ENCODE peak calls at places on chromosomes 6 and 20, in six cellular contexts. M is non-pigmented ciliary epithelial cell, X is fibroblast of mammary gland, G is hepatic stellate cell, L is amygdala, N is ELF-1. U is an unnamed sample.

GRCh38 chr20:47355489-47356219 is 845 bp downstream of the ZMYND8 start:
- DNase-seq in M (no peak), X (no peak), G (no peak), L (peak), N (no peak), U (no peak)

GRCh38 chr6:168796106-168796505 is 355.1 kb downstream of the SMOC2 start:
- DNase-seq in M (no peak), X (no peak), G (no peak), L (no peak), N (no peak), U (no peak)

GRCh38 chr6:75288023-75288422 is 3.4 kb upstream of the TMEM30A start:
- DNase-seq in M (no peak), X (no peak), G (no peak), L (no peak), N (no peak), U (no peak)

GRCh38 chr6:1617466-1618304 is 8.0 kb downstream of the FOXC1 start:
- DNase-seq in M (no peak), X (no peak), G (no peak), L (no peak), N (no peak), U (no peak)

GRCh38 chr6:38701551-38701950 is 1.4 kb downstream of the GLO1 start:
- DNase-seq in M (no peak), X (no peak), G (no peak), L (no peak), N (no peak), U (no peak)

GRCh38 chr6:40692311-40692710 is 105.1 kb upstream of the LRFN2 start:
- DNase-seq in M (no peak), X (peak), G (no peak), L (no peak), N (no peak), U (no peak)

GRCh38 chr6:21201181-21201580 is 392.4 kb upstream of the SOX4 start:
- DNase-seq in M (no peak), X (no peak), G (no peak), L (no peak), N (no peak), U (no peak)

GRCh38 chr6:19193624-19194023 is 643.5 kb upstream of the ID4 start:
- DNase-seq in M (no peak), X (no peak), G (no peak), L (no peak), N (no peak), U (no peak)

GRCh38 chr20:12113075-12113467 is 195.4 kb downstream of the BTBD3 start:
- DNase-seq in M (no peak), X (no peak), G (no peak), L (no peak), N (no peak), U (no peak)

GRCh38 chr6:38371312-38371672 is 268.4 kb downstream of the BTBD9 start:
- DNase-seq in M (no peak), X (no peak), G (no peak), L (no peak), N (no peak), U (no peak)

GRCh38 chr20:55855052-55855451 is 150.3 kb downstream of the CBLN4 start:
- DNase-seq in M (no peak), X (no peak), G (no peak), L (no peak), N (no peak), U (no peak)

GRCh38 chr6:158387578-158387977 is 75.3 kb downstream of the TULP4 start:
- DNase-seq in M (no peak), X (no peak), G (no peak), L (no peak), N (no peak), U (no peak)

GRCh38 chr6:164845773-164846172 is 463.6 kb downstream of the C6orf118 start:
- DNase-seq in M (no peak), X (no peak), G (no peak), L (no peak), N (no peak), U (no peak)

GRCh38 chr6:30200551-30201281 is 12.5 kb downstream of the TRIM26 start:
- DNase-seq in M (no peak), X (no peak), G (no peak), L (no peak), N (no peak), U (no peak)

GRCh38 chr6:11426571-11426970 is 111.0 kb upstream of the TMEM170B start:
- DNase-seq in M (no peak), X (peak), G (no peak), L (no peak), N (no peak), U (no peak)

GRCh38 chr20:47867831-47868230 is 82.5 kb upstream of the SULF2 start:
- DNase-seq in M (no peak), X (no peak), G (no peak), L (no peak), N (no peak), U (no peak)

GRCh38 chr20:42963796-42964195 is 225.9 kb downstream of the PTPRT start:
- DNase-seq in M (no peak), X (no peak), G (no peak), L (no peak), N (peak), U (no peak)

GRCh38 chr20:48767269-48767960 is 60.4 kb downstream of the PREX1 start:
- DNase-seq in M (no peak), X (no peak), G (no peak), L (no peak), N (no peak), U (no peak)

GRCh38 chr20:10190456-10190855 is 28.2 kb upstream of the SNAP25 start:
- DNase-seq in M (no peak), X (no peak), G (no peak), L (no peak), N (no peak), U (no peak)

GRCh38 chr20:25042531-25043498 is 15.1 kb downstream of the ACSS1 start:
- DNase-seq in M (no peak), X (no peak), G (no peak), L (no peak), N (no peak), U (no peak)

GRCh38 chr6:31578461-31579118 is 3.2 kb downstream of the TNF start:
- DNase-seq in M (no peak), X (no peak), G (no peak), L (no peak), N (peak), U (no peak)

GRCh38 chr6:150596439-150596838 is 3.2 kb upstream of the PLEKHG1 start:
- DNase-seq in M (no peak), X (no peak), G (no peak), L (no peak), N (no peak), U (no peak)

GRCh38 chr20:760751-761417 is 7.4 kb downstream of the SLC52A3 start:
- DNase-seq in M (no peak), X (peak), G (no peak), L (no peak), N (peak), U (no peak)

GRCh38 chr6:166318649-166319600 is 10.7 kb upstream of the PRR18 start:
- DNase-seq in M (no peak), X (no peak), G (no peak), L (no peak), N (no peak), U (no peak)

GRCh38 chr6:126812651-126813050 is 305.8 kb upstream of the RSPO3 start:
- DNase-seq in M (no peak), X (peak), G (no peak), L (no peak), N (no peak), U (no peak)

GRCh38 chr6:166032366-166033171 is 135.1 kb downstream of the TBXT start:
- DNase-seq in M (peak), X (peak), G (peak), L (no peak), N (peak), U (no peak)

GRCh38 chr6:129030231-129030630 is 147.3 kb downstream of the LAMA2 start:
- DNase-seq in M (no peak), X (peak), G (no peak), L (no peak), N (no peak), U (no peak)

GRCh38 chr6:83860347-83860731 is 850 bp downstream of the CYB5R4 start:
- DNase-seq in M (no peak), X (no peak), G (no peak), L (no peak), N (no peak), U (no peak)

GRCh38 chr6:34536251-34536958 is 19.7 kb downstream of the SPDEF start:
- DNase-seq in M (no peak), X (no peak), G (no peak), L (peak), N (peak), U (no peak)

GRCh38 chr6:154298297-154298696 is 58.3 kb downstream of the IPCEF1 start:
- DNase-seq in M (no peak), X (peak), G (no peak), L (no peak), N (no peak), U (peak)

GRCh38 chr6:87656857-87657256 is 45.2 kb downstream of the AKIRIN2 start:
- DNase-seq in M (no peak), X (no peak), G (no peak), L (no peak), N (no peak), U (no peak)